ENCODE peak calls at places on chromosomes 16 and 17, in four cellular contexts. D is NCI-H460; O is activated CD4-positive, alpha-beta T cell treated with anti-CD3 and anti-CD28 coated beads for 1 hour; M is Daoy. R is an unnamed sample.

GRCh38 chr17:42520540-42520951 is 15.5 kb upstream of the NAGLU start:
- DNase-seq in D (no peak), M (no peak), O (no peak), R (no peak)

GRCh38 chr16:69417537-69418199 is 6.8 kb upstream of the CYB5B start:
- DNase-seq in M (no peak), O (no peak), D (no peak), R (no peak)

GRCh38 chr17:48440660-48441059 is 10.6 kb upstream of the SKAP1 start:
- DNase-seq in D (no peak), M (no peak), O (no peak), R (no peak)

GRCh38 chr16:64754279-64754678 is 367.6 kb downstream of the CDH11 start:
- DNase-seq in M (peak), D (no peak), O (no peak), R (peak)

GRCh38 chr17:42414782-42415409 is 8.2 kb downstream of the CAVIN1 start:
- DNase-seq in D (no peak), O (peak), M (no peak), R (no peak)

GRCh38 chr17:1731194-1731506 is 6.6 kb downstream of the WDR81 start:
- DNase-seq in D (no peak), O (no peak), M (no peak), R (no peak)

GRCh38 chr16:86494039-86494564 is 16.2 kb upstream of the FOXF1 start:
- DNase-seq in M (no peak), D (no peak), O (no peak), R (no peak)

GRCh38 chr17:77924757-77925336 is 33.7 kb upstream of the TNRC6C start:
- DNase-seq in D (no peak), M (peak), O (no peak), R (peak)

GRCh38 chr17:7060165-7060890 is 16.4 kb upstream of the SLC16A11 start:
- DNase-seq in M (peak), O (no peak), D (peak), R (peak)

GRCh38 chr17:68293490-68294195 is 2.3 kb downstream of the ARSG start:
- DNase-seq in O (no peak), M (no peak), D (no peak), R (no peak)

GRCh38 chr16:14531613-14532012 is 98.4 kb downstream of the PARN start:
- DNase-seq in M (no peak), O (no peak), D (no peak), R (no peak)

GRCh38 chr16:25148568-25149215 is 37.1 kb downstream of the LCMT1 start:
- DNase-seq in D (no peak), M (no peak), O (no peak), R (no peak)

GRCh38 chr17:72176516-72176851 is 55.7 kb downstream of the SOX9 start:
- DNase-seq in M (no peak), O (no peak), D (no peak), R (no peak)

GRCh38 chr16:56851671-56852400 is 13.2 kb upstream of the SLC12A3 start:
- DNase-seq in D (no peak), M (no peak), O (no peak), R (no peak)

GRCh38 chr16:1674751-1675664 is 3.1 kb upstream of the JPT2 start:
- DNase-seq in M (peak), D (no peak), O (no peak), R (peak)

GRCh38 chr16:56547120-56547948 is 17.5 kb upstream of the MT4 start:
- DNase-seq in M (peak), D (no peak), O (no peak), R (peak)

GRCh38 chr17:39177256-39177655 is 11.3 kb upstream of the ARL5C start:
- DNase-seq in O (no peak), D (no peak), M (no peak), R (no peak)

GRCh38 chr17:39838784-39839183 is 25.3 kb downstream of the IKZF3 start:
- DNase-seq in O (no peak), D (no peak), M (no peak), R (no peak)

GRCh38 chr17:29839656-29840055 is 90.4 kb downstream of the SSH2 start:
- DNase-seq in O (no peak), M (no peak), D (no peak), R (no peak)

GRCh38 chr17:46063239-46063638 is 64.2 kb downstream of the STH start:
- DNase-seq in M (peak), D (peak), O (no peak), R (peak)

GRCh38 chr17:34248807-34249496 is 6.1 kb upstream of the CCL2 start:
- DNase-seq in M (no peak), O (no peak), D (no peak), R (no peak)

GRCh38 chr16:27723711-27724490 is 174.0 kb downstream of the KATNIP start:
- DNase-seq in M (no peak), O (no peak), D (no peak), R (no peak)

GRCh38 chr16:14409563-14409962 is 220.5 kb downstream of the PARN start:
- DNase-seq in O (no peak), M (peak), D (peak), R (peak)

GRCh38 chr16:74607967-74608356 is 1.0 kb upstream of the GLG1 start:
- DNase-seq in M (peak), D (no peak), O (no peak), R (no peak)